ENCODE peak calls at places on chromosomes 7 and 10, in seven cellular contexts. G, L, Z, N, D, A and M are unnamed samples.

GRCh38 chr10:124211921-124212320 is 118.5 kb upstream of the CHST15 start:
- DNase-seq in D (no peak), Z (no peak), L (no peak), N (no peak), G (no peak), A (no peak), M (no peak)

GRCh38 chr10:84007482-84007881 is 131.8 kb upstream of the GHITM start:
- DNase-seq in G (no peak), L (no peak), Z (no peak), N (no peak), A (no peak), D (no peak), M (no peak)

GRCh38 chr7:147298611-147299043 is 1182.0 kb downstream of the CNTNAP2 start:
- DNase-seq in L (no peak), N (no peak), G (no peak), Z (no peak), D (no peak), A (no peak), M (no peak)

GRCh38 chr10:132665946-132666732 is 119.8 kb downstream of the NKX6-2 start:
- DNase-seq in Z (peak), N (no peak), D (no peak), L (no peak), A (no peak), G (no peak), M (peak)

GRCh38 chr10:27285093-27285492 is 44.5 kb upstream of the ACBD5 start:
- DNase-seq in L (no peak), G (no peak), N (no peak), Z (peak), D (no peak), A (no peak), M (peak)

GRCh38 chr10:90306187-90306586 is 551.7 kb downstream of the HTR7 start:
- DNase-seq in Z (peak), N (no peak), D (no peak), G (no peak), L (no peak), A (no peak), M (peak)

GRCh38 chr7:68688416-68689086 is 909.7 kb upstream of the AUTS2 start:
- DNase-seq in G (no peak), N (no peak), L (no peak), A (no peak), D (no peak), Z (no peak), M (no peak)

GRCh38 chr7:7321681-7322080 is 139.3 kb downstream of the C1GALT1 start:
- DNase-seq in N (no peak), L (no peak), G (no peak), A (no peak), D (peak), Z (peak), M (peak)

GRCh38 chr7:45092100-45092930 is 3.5 kb upstream of the NACAD start:
- DNase-seq in G (no peak), D (no peak), L (no peak), N (no peak), Z (no peak), A (no peak), M (no peak)

GRCh38 chr7:137755846-137756685 is 90.7 kb downstream of the DGKI start:
- DNase-seq in L (no peak), N (no peak), Z (no peak), G (no peak), A (no peak), D (no peak), M (no peak)

GRCh38 chr10:128530301-128530700 is 404.1 kb upstream of the MKI67 start:
- DNase-seq in A (no peak), Z (peak), G (no peak), N (no peak), D (no peak), L (no peak), M (peak)

GRCh38 chr7:13240349-13240748 is 552.9 kb downstream of the ARL4A start:
- DNase-seq in D (no peak), N (no peak), A (no peak), Z (no peak), L (no peak), G (no peak), M (no peak)

GRCh38 chr10:21926358-21926890 is 77.1 kb downstream of the DNAJC1 start:
- DNase-seq in L (no peak), D (no peak), Z (no peak), G (no peak), N (no peak), A (no peak), M (no peak)

GRCh38 chr7:17233643-17234397 is 64.6 kb upstream of the AHR start:
- DNase-seq in Z (peak), A (no peak), L (no peak), G (peak), N (no peak), D (no peak), M (peak)

GRCh38 chr10:89391882-89392756 is at the start of gene IFIT1:
- DNase-seq in D (no peak), L (no peak), A (no peak), Z (peak), G (no peak), N (peak), M (peak)

GRCh38 chr10:15331456-15331855 is 39.6 kb downstream of the FAM171A1 start:
- DNase-seq in A (no peak), Z (no peak), L (no peak), G (no peak), N (no peak), D (no peak), M (no peak)

GRCh38 chr10:6753644-6754043 is 173.6 kb upstream of the PRKCQ start:
- DNase-seq in L (no peak), N (no peak), Z (no peak), D (peak), A (no peak), G (no peak), M (no peak)

GRCh38 chr10:12406764-12407400 is 57.5 kb downstream of the CAMK1D start:
- DNase-seq in A (no peak), N (no peak), G (no peak), D (no peak), L (no peak), Z (no peak), M (no peak)

GRCh38 chr10:91883549-91884542 is 25.4 kb downstream of the FGFBP3 start:
- DNase-seq in Z (peak), A (peak), G (no peak), D (peak), N (peak), L (no peak), M (peak)

GRCh38 chr7:88306590-88307048 is at the start of gene STEAP4:
- DNase-seq in L (no peak), Z (no peak), A (peak), D (peak), G (no peak), N (peak), M (peak)

GRCh38 chr10:84460520-84460919 is 132.1 kb downstream of the CCSER2 start:
- DNase-seq in N (no peak), G (no peak), A (no peak), Z (no peak), D (no peak), L (no peak), M (no peak)

GRCh38 chr10:35642023-35642792 is at the start of gene FZD8:
- DNase-seq in Z (peak), L (no peak), D (peak), G (peak), N (peak), A (peak), M (peak)